ENCODE peak calls at places on chromosomes 2 and 18, in nine cellular contexts. S is A172; Y is GM12864; R is HL-60; X is GM23248; C is activated CD4-positive, alpha-beta T cell treated with anti-CD3 and anti-CD28 coated beads, Interleukin-2, amount 50 U/mL, for 1 hour; M is kidney epithelial cell; P is CD8-positive, alpha-beta memory T cell; G is T-helper 2 cell treated with Interferon-gamma antibody and Interleukin-4, amounts not matched to agents 5 μg/mL and 100 μg/mL, for 36 hours. Q is an unnamed sample.

GRCh38 chr2:206457188-206457634 is 13.9 kb downstream of the ADAM23 start:
- DNase-seq in M (peak), P (no peak), G (no peak), C (no peak), R (no peak), Y (peak), X (no peak), S (no peak), Q (no peak)

GRCh38 chr2:203022751-203023150 is 8.1 kb downstream of the NBEAL1 start:
- DNase-seq in P (no peak), X (peak), C (no peak), R (no peak), G (no peak), Y (no peak), S (no peak), M (no peak), Q (no peak)

GRCh38 chr18:6561029-6561861 is 146.5 kb upstream of the L3MBTL4 start:
- DNase-seq in R (no peak), P (no peak), X (peak), Y (no peak), G (no peak), C (no peak), S (no peak), M (no peak), Q (no peak)

GRCh38 chr2:236190674-236191073 is 22.5 kb upstream of the GBX2 start:
- DNase-seq in S (no peak), X (no peak), P (no peak), R (no peak), G (no peak), M (no peak), Y (no peak), C (no peak), Q (no peak)

GRCh38 chr2:236799391-236800048 is 229.9 kb downstream of the ACKR3 start:
- DNase-seq in C (no peak), S (no peak), P (no peak), M (no peak), R (no peak), Y (no peak), G (no peak), X (no peak), Q (no peak)

GRCh38 chr2:3645745-3646389 is 12.1 kb upstream of the ALLC start:
- DNase-seq in C (no peak), X (no peak), P (no peak), R (no peak), M (no peak), G (no peak), S (no peak), Y (no peak), Q (no peak)

GRCh38 chr18:68394705-68395104 is 320.2 kb downstream of the TMX3 start:
- DNase-seq in Y (no peak), X (peak), G (no peak), M (no peak), S (peak), R (no peak), P (no peak), C (no peak), Q (no peak)

GRCh38 chr2:100940766-100941645 is 61.1 kb upstream of the RPL31 start:
- DNase-seq in S (no peak), C (no peak), X (no peak), R (no peak), M (no peak), G (no peak), P (no peak), Y (no peak), Q (no peak)

GRCh38 chr2:181304011-181304844 is 153.0 kb upstream of the ITGA4 start:
- DNase-seq in G (no peak), X (no peak), R (no peak), S (no peak), Y (no peak), M (no peak), P (peak), C (no peak), Q (no peak)

GRCh38 chr2:109209412-109209811 is 80.4 kb downstream of the SH3RF3 start:
- DNase-seq in M (peak), P (no peak), C (no peak), S (peak), R (no peak), X (peak), Y (no peak), G (no peak), Q (no peak)

GRCh38 chr2:188414412-188414811 is 122.7 kb downstream of the GULP1 start:
- DNase-seq in M (no peak), R (no peak), G (no peak), C (no peak), Y (no peak), S (no peak), P (no peak), X (peak), Q (no peak)

GRCh38 chr2:137348301-137348700 is 583.0 kb downstream of the THSD7B start:
- DNase-seq in M (no peak), G (no peak), Y (no peak), C (no peak), S (no peak), P (no peak), R (no peak), X (peak), Q (no peak)

GRCh38 chr18:48470484-48471180 is 61.4 kb upstream of the ZBTB7C start:
- DNase-seq in Y (no peak), C (no peak), S (no peak), P (no peak), G (no peak), X (peak), R (no peak), M (no peak), Q (no peak)

GRCh38 chr2:233867993-233868532 is at the start of gene MSL3B:
- DNase-seq in R (no peak), G (peak), P (peak), Y (no peak), C (peak), X (peak), M (peak), S (no peak), Q (no peak)